ENCODE peak calls at places on chromosomes 6 and 20, in nine cellular contexts. U is effector CD4-positive, alpha-beta T cell; D is NCI-H510A treated with DMSO at 0.1 percent for 48 hours; G is AG08396; E is AML-193; M is caudate nucleus; J is CD4-positive, alpha-beta memory T cell; B is GM12892; R is adipocyte. F is an unnamed sample.

GRCh38 chr20:48725589-48725991 is 102.2 kb downstream of the PREX1 start:
- DNase-seq in E (no peak), U (no peak), M (no peak), G (peak; percentile 22), D (no peak), R (no peak), J (no peak), B (no peak), F (no peak)

GRCh38 chr6:144343736-144344428 is 58.7 kb downstream of the UTRN start:
- DNase-seq in D (no peak), E (peak; percentile 55), R (no peak), U (peak; percentile 40), M (no peak), B (no peak), J (peak; percentile 74), G (no peak), F (peak; percentile 80)

GRCh38 chr20:17619351-17620093 is 49.6 kb downstream of the DSTN start:
- DNase-seq in D (no peak), M (no peak), R (no peak), G (no peak), J (no peak), B (peak; percentile 15), U (no peak), E (no peak), F (no peak)

GRCh38 chr20:6956574-6956973 is 189.1 kb downstream of the BMP2 start:
- DNase-seq in B (no peak), R (no peak), U (no peak), E (no peak), M (no peak), J (no peak), D (no peak), G (no peak), F (no peak)

GRCh38 chr6:104784884-104785283 is 74.8 kb downstream of the HACE1 start:
- DNase-seq in B (no peak), G (no peak), J (no peak), D (no peak), U (no peak), R (peak; percentile 60), E (no peak), M (no peak), F (no peak)

GRCh38 chr6:22113046-22113766 is 183.6 kb downstream of the PRL start:
- DNase-seq in U (no peak), R (peak; percentile 91), M (no peak), E (no peak), G (peak; percentile 79), J (no peak), B (no peak), D (no peak), F (no peak)

GRCh38 chr6:3194535-3195376 is 32.7 kb downstream of the TUBB2B start:
- DNase-seq in R (no peak), B (no peak), E (no peak), J (no peak), M (no peak), G (no peak), D (no peak), U (no peak), F (no peak)

GRCh38 chr6:143141442-143141841 is 80.8 kb downstream of the AIG1 start:
- DNase-seq in M (no peak), G (no peak), D (no peak), U (no peak), J (no peak), R (no peak), E (no peak), B (no peak), F (no peak)

GRCh38 chr20:8901237-8902025 is 167.5 kb upstream of the PLCB4 start:
- DNase-seq in J (no peak), B (no peak), R (no peak), M (no peak), G (peak; percentile 19), E (no peak), U (no peak), D (no peak), F (no peak)

F was measured in spleen.